ENCODE peak calls at places on chromosome 12, in eight cellular contexts. N, J, Q, L, B, Y, D and H are unnamed samples.

GRCh38 chr12:94879542-94879941 is 124.0 kb downstream of the NDUFA12 start:
- DNase-seq in Y (no peak), L (no peak), B (peak), D (no peak), N (no peak), Q (peak), J (no peak), H (no peak)

GRCh38 chr12:117774986-117775775 is 193.6 kb downstream of the KSR2 start:
- DNase-seq in B (no peak), L (no peak), Y (no peak), N (no peak), Q (no peak), J (no peak), D (no peak), H (no peak)

GRCh38 chr12:88400302-88400701 is 180.0 kb downstream of the KITLG start:
- DNase-seq in Y (peak), L (no peak), J (no peak), B (no peak), D (no peak), Q (no peak), N (no peak), H (no peak)

GRCh38 chr12:26938660-26939185 is 453 bp downstream of the FGFR1OP2 start:
- DNase-seq in Y (peak), B (peak), J (peak), N (peak), Q (no peak), L (no peak), D (peak), H (peak)

GRCh38 chr12:124904306-124905098 is 9.9 kb downstream of the UBC start:
- DNase-seq in L (peak), Y (no peak), J (peak), D (peak), Q (peak), B (peak), N (peak), H (no peak)

GRCh38 chr12:62983594-62983993 is 48.6 kb upstream of the PPM1H start:
- DNase-seq in Q (peak), N (no peak), D (no peak), J (no peak), Y (no peak), L (no peak), B (peak), H (no peak)

GRCh38 chr12:105226219-105226618 is 9.8 kb downstream of the APPL2 start:
- DNase-seq in Y (peak), J (no peak), Q (no peak), L (peak), N (peak), D (peak), B (no peak), H (no peak)

GRCh38 chr12:68031881-68032739 is 42.9 kb downstream of the IFNG-AS1 start:
- DNase-seq in L (no peak), B (no peak), D (no peak), J (no peak), Y (no peak), Q (no peak), N (no peak), H (no peak)

GRCh38 chr12:1107669-1108068 is 116.6 kb downstream of the ERC1 start:
- DNase-seq in B (no peak), Y (no peak), D (no peak), N (no peak), L (no peak), J (no peak), Q (no peak), H (no peak)

GRCh38 chr12:118964988-118965387 is 16.4 kb upstream of the SRRM4 start:
- DNase-seq in B (no peak), J (no peak), D (no peak), Y (no peak), L (no peak), N (no peak), Q (no peak), H (no peak)

GRCh38 chr12:97713972-97714588 is 251.5 kb downstream of the RMST start:
- DNase-seq in D (no peak), Q (no peak), N (no peak), Y (no peak), B (no peak), L (no peak), J (no peak), H (no peak)

GRCh38 chr12:115817399-115817798 is 460.1 kb downstream of the MED13L start:
- DNase-seq in Y (no peak), L (no peak), D (no peak), N (no peak), B (no peak), J (peak), Q (no peak), H (no peak)

GRCh38 chr12:102120886-102121285 is 903 bp downstream of the PARPBP start:
- DNase-seq in J (peak), N (no peak), Y (peak), L (no peak), D (no peak), B (peak), Q (peak), H (no peak)

GRCh38 chr12:29310899-29311298 is 70.1 kb downstream of the ERGIC2 start:
- DNase-seq in L (no peak), J (no peak), Y (no peak), Q (no peak), N (no peak), B (no peak), D (no peak), H (no peak)

GRCh38 chr12:45415393-45415817 is 199.5 kb downstream of the ANO6 start:
- DNase-seq in N (peak), Q (no peak), Y (no peak), D (no peak), L (peak), J (peak), B (peak), H (no peak)

GRCh38 chr12:76219806-76220205 is 128.4 kb downstream of the BBS10 start:
- DNase-seq in N (no peak), Y (peak), Q (no peak), J (no peak), D (no peak), L (no peak), B (peak), H (no peak)

GRCh38 chr12:11787921-11788849 is 138.7 kb downstream of the ETV6 start:
- DNase-seq in Q (peak), D (no peak), B (no peak), L (no peak), Y (no peak), N (no peak), J (no peak), H (no peak)

GRCh38 chr12:130649646-130650045 is 66.5 kb downstream of the RIMBP2 start:
- DNase-seq in D (no peak), L (no peak), Y (no peak), B (no peak), J (no peak), Q (no peak), N (no peak), H (no peak)

GRCh38 chr12:62720661-62721330 is 214.2 kb downstream of the PPM1H start:
- DNase-seq in N (no peak), L (no peak), B (peak), Y (no peak), Q (no peak), J (no peak), D (no peak), H (no peak)

GRCh38 chr12:119176267-119177055 is 2.3 kb upstream of the HSPB8 start:
- DNase-seq in Q (peak), D (peak), B (peak), Y (no peak), L (peak), J (peak), N (peak), H (no peak)

GRCh38 chr12:29242921-29243431 is 93.9 kb downstream of the FAR2 start:
- DNase-seq in Q (no peak), N (no peak), L (no peak), Y (no peak), J (no peak), D (no peak), B (no peak), H (no peak)

GRCh38 chr12:91948504-91948903 is 197.1 kb downstream of the BTG1 start:
- DNase-seq in L (no peak), Y (no peak), Q (no peak), J (no peak), D (no peak), B (no peak), N (no peak), H (peak)

GRCh38 chr12:121893901-121894540 is 5.4 kb downstream of the PSMD9 start:
- DNase-seq in L (no peak), Y (peak), J (peak), N (no peak), Q (no peak), B (peak), D (no peak), H (no peak)

GRCh38 chr12:99619389-99620158 is 28.0 kb upstream of the GARIN6 start:
- DNase-seq in J (no peak), N (no peak), L (no peak), D (no peak), Y (peak), Q (peak), B (peak), H (peak)

GRCh38 chr12:45284096-45284901 is 68.4 kb downstream of the ANO6 start:
- DNase-seq in L (no peak), J (no peak), B (peak), Y (no peak), Q (peak), D (no peak), N (no peak), H (no peak)

GRCh38 chr12:120110550-120111501 is 5.7 kb downstream of the RAB35 start:
- DNase-seq in D (peak), Y (no peak), B (no peak), L (peak), N (peak), J (no peak), Q (peak), H (peak)

GRCh38 chr12:109802828-109803227 is 30.4 kb downstream of the TRPV4 start:
- DNase-seq in N (no peak), Y (no peak), L (no peak), B (no peak), D (no peak), Q (no peak), J (no peak), H (no peak)

GRCh38 chr12:14723763-14724162 is 27.4 kb upstream of the GUCY2C start:
- DNase-seq in B (peak), N (no peak), D (peak), L (peak), Y (peak), J (peak), Q (peak), H (peak)

GRCh38 chr12:63313139-63313538 is 162.1 kb upstream of the AVPR1A start:
- DNase-seq in D (no peak), B (no peak), Q (no peak), L (no peak), N (no peak), J (no peak), Y (no peak), H (no peak)

GRCh38 chr12:86234309-86234708 is 21.9 kb downstream of the MGAT4C start:
- DNase-seq in N (no peak), D (no peak), L (no peak), Y (peak), B (no peak), Q (no peak), J (no peak), H (no peak)

GRCh38 chr12:127903146-127903545 is 363.8 kb upstream of the TMEM132C start:
- DNase-seq in Q (no peak), N (no peak), L (no peak), J (no peak), B (no peak), D (no peak), Y (no peak), H (no peak)
- H3K4me3 ChIP-seq in Q (no peak), N (no peak), L (no peak), J (no peak), B (no peak), D (no peak), Y (no peak), H (no peak)

DNA sequence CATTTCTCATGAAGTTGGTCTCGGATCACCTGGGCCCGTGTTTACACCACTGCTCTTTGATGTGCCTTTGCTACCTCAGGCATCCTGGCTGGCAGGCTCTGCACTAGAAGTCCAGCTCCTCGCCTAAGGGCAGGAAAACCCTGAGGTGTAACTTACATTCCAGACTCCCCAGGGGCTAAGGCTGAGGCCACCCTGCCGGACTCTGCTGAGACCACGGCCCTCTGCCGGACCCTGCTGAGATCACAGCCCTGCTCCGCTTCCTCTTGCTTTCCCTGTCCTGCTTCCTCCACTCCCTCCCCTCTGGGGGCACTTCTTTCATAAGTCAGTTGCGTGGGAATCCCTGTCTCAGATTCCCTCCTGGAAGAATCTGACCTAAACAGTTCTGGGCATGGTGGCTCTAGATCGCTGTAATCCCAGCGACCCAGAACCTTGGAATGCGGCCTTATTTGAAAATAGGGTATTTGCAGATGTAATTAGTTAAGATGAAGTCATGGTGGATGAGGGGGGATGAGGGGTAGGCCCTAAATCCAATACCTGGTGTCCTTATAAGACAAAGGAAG is 17.2 kb downstream of the RILPL1 start:
- DNase-seq in D (no peak), L (no peak), Q (peak), Y (no peak), B (no peak), J (no peak), N (no peak), H (no peak)
- H3K27ac ChIP-seq in D (peak), L (peak), Q (no peak), Y (no peak), B (no peak), J (no peak), N (peak), H (no peak)

DNA sequence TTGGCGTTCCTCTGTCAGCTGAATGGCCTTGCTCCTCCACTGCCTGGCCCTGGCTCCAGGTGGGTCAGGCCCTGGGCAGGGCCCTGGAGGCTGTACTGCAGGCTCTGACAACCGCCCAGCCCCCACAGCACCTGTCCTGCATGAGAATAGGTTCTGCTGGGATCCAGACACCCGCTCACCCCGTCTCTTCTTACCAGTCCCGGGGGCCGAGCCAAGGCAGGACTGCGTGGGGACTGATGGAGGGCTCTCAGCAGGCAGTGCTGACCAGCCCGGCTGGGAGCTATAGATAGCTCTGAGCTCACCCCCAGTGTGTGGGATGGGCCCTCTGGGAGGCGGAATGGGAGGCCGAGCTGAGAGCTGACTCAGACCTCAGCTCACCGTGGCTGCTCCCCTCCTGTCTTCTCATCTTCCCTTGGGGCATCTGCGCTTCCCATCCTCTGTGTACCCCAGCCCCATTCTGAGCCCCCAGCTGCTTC is 39.6 kb downstream of the TEAD4 start:
- DNase-seq in D (peak), N (peak), Y (no peak), J (no peak), B (no peak), Q (peak), L (peak), H (no peak)
- H3K4me3 ChIP-seq in D (no peak), N (no peak), Y (no peak), J (no peak), B (no peak), Q (no peak), L (no peak), H (no peak)

GRCh38 chr12:20620311-20620710 is 74.8 kb upstream of the SLCO1C1 start:
- DNase-seq in Q (no peak), B (no peak), D (no peak), L (no peak), N (no peak), Y (no peak), J (no peak), H (no peak)

DNA sequence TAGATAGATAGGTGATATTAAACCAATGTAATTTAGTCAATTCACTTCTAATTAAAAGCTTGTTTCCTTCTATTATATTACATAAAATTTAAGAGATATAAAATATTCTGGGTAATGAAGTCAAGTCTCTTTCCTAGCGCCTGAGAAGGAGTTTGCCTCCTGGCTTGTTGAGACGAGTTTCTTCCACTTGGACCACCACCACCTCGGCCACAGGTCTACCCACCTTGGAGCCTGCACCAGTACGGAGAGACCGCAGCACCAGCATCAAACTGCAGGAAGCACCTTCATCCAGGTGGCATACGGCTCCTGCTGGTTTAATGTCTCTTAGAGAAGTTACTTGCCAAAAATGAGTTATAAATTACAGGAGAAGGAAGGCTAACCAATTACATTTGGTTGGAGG is 79.0 kb upstream of the SLCO1C1 start:
- DNase-seq in Q (no peak), J (no peak), N (no peak), B (no peak), Y (no peak), D (no peak), L (no peak), H (no peak)
- H3K27ac ChIP-seq in Q (no peak), J (no peak), N (no peak), B (no peak), Y (no peak), D (no peak), L (no peak), H (no peak)

GRCh38 chr12:10612954-10613333 is 465 bp downstream of the MAGOHB start:
- DNase-seq in B (peak), N (no peak), Q (peak), D (no peak), J (no peak), L (no peak), Y (no peak), H (peak)

GRCh38 chr12:10612110-10612509 is 1.3 kb downstream of the MAGOHB start:
- DNase-seq in B (no peak), Q (no peak), Y (no peak), N (peak), D (no peak), J (no peak), L (no peak), H (no peak)

GRCh38 chr12:10610188-10610587 is 3.2 kb downstream of the MAGOHB start:
- DNase-seq in N (no peak), L (no peak), Y (no peak), D (no peak), Q (no peak), B (no peak), J (no peak), H (no peak)

GRCh38 chr12:10613334-10614055 is at the start of gene MAGOHB:
- DNase-seq in J (peak), D (peak), Y (peak), N (peak), L (peak), Q (peak), B (peak), H (peak)

GRCh38 chr12:10607885-10608458 is 5.4 kb downstream of the MAGOHB start:
- DNase-seq in L (no peak), N (no peak), Y (no peak), D (no peak), J (no peak), B (peak), Q (no peak), H (no peak)
- H3K4me3 ChIP-seq in L (no peak), N (no peak), Y (no peak), D (no peak), J (no peak), B (no peak), Q (no peak), H (no peak)

GRCh38 chr12:7935464-7935772 is 569 bp downstream of the SLC2A3 start:
- DNase-seq in L (no peak), D (peak), B (no peak), Y (no peak), Q (peak), N (no peak), J (no peak), H (no peak)
- H3K27ac ChIP-seq in L (peak), D (peak), B (no peak), Y (no peak), Q (peak), N (no peak), J (peak), H (peak)

GRCh38 chr12:49566361-49566760 is 1.6 kb downstream of the MCRS1 start:
- DNase-seq in Q (no peak), Y (no peak), J (no peak), B (no peak), L (peak), D (no peak), N (peak), H (no peak)
- H3K4me3 ChIP-seq in Q (peak), Y (no peak), J (no peak), B (no peak), L (no peak), D (no peak), N (no peak), H (no peak)

GRCh38 chr12:89454080-89454848 is 70.3 kb downstream of the GALNT4 start:
- DNase-seq in L (no peak), N (no peak), D (no peak), B (no peak), Y (no peak), Q (peak), J (no peak), H (no peak)

GRCh38 chr12:89451876-89452275 is 72.7 kb downstream of the GALNT4 start:
- DNase-seq in L (peak), Q (peak), J (no peak), Y (no peak), N (no peak), D (peak), B (no peak), H (no peak)

GRCh38 chr12:89450922-89451321 is 73.7 kb downstream of the GALNT4 start:
- DNase-seq in L (no peak), D (no peak), Q (peak), J (no peak), B (peak), Y (no peak), N (no peak), H (no peak)

GRCh38 chr12:89453579-89453978 is 71.0 kb downstream of the GALNT4 start:
- DNase-seq in J (no peak), Y (no peak), B (no peak), N (no peak), Q (no peak), D (no peak), L (no peak), H (no peak)

DNA sequence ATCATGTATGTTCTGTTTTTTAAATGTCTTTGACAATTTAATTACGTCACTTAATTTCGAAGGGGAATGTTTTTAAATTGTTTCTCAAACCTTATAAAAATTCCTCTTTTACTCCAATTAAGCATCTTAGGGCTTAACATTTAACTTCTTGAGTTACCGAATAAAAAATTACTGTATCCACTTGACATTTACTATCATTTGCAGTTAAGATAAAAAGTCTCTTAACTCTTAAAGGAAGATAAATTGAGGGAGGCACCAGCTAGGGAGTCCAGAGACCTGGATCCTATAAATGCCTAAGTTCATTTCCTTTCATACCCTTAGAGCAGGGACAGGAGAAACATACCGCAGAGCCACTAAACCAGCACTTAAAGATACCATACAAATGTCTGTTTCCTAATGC is 71.5 kb downstream of the GALNT4 start:
- DNase-seq in Y (no peak), J (no peak), N (no peak), B (no peak), D (no peak), Q (no peak), L (no peak), H (no peak)
- H3K27ac ChIP-seq in Y (no peak), J (no peak), N (peak), B (no peak), D (peak), Q (no peak), L (peak), H (no peak)

GRCh38 chr12:47811070-47811391 is 8.7 kb downstream of the HDAC7 start:
- DNase-seq in Y (no peak), N (no peak), Q (no peak), B (no peak), J (no peak), L (no peak), D (peak), H (no peak)
- H3K4me3 ChIP-seq in Y (peak), N (no peak), Q (no peak), B (no peak), J (no peak), L (no peak), D (no peak), H (peak)

GRCh38 chr12:114668905-114669304 is 15.1 kb downstream of the TBX3 start:
- DNase-seq in D (no peak), N (no peak), B (peak), Q (no peak), J (no peak), L (no peak), Y (no peak), H (no peak)
- H3K27ac ChIP-seq in D (no peak), N (no peak), B (peak), Q (no peak), J (peak), L (no peak), Y (no peak), H (no peak)